ENCODE peak calls at places on chromosomes 7 and 10, in four cellular contexts. F is HS-5, E is neural progenitor cell, T is GM23248. N is an unnamed sample.

GRCh38 chr7:136386876-136387275 is 409.7 kb upstream of the MTPN start:
- DNase-seq in E (no peak), F (no peak), T (no peak), N (no peak)

GRCh38 chr7:120400806-120401455 is 128.0 kb downstream of the KCND2 start:
- DNase-seq in E (no peak), T (no peak), F (no peak), N (no peak)

GRCh38 chr7:69738396-69738889 is 140.2 kb downstream of the AUTS2 start:
- DNase-seq in F (no peak), E (peak; percentile 67), T (no peak), N (no peak)

GRCh38 chr10:14904316-14904732 is 25.7 kb downstream of the SUV39H2 start:
- DNase-seq in F (no peak), T (peak; percentile 64), E (peak; percentile 43), N (peak; percentile 16)

GRCh38 chr10:104045151-104046089 is 40.3 kb downstream of the COL17A1 start:
- DNase-seq in T (peak; percentile 89), E (peak; percentile 88), F (peak; percentile 39), N (no peak)

GRCh38 chr7:108012499-108013430 is 9.8 kb upstream of the LAMB1 start:
- DNase-seq in E (no peak), F (no peak), T (peak; percentile 50), N (no peak)

GRCh38 chr7:2255145-2256139 is 13.4 kb downstream of the NUDT1 start:
- DNase-seq in T (no peak), E (no peak), F (no peak), N (no peak)

GRCh38 chr7:130614449-130614848 is 54.1 kb downstream of the COPG2 start:
- DNase-seq in E (no peak), F (no peak), T (no peak), N (no peak)

GRCh38 chr7:30838008-30838407 is 66.8 kb downstream of the MINDY4 start:
- DNase-seq in E (no peak), F (no peak), T (no peak), N (no peak)

GRCh38 chr7:39750253-39750994 is 127.1 kb downstream of the RALA start:
- DNase-seq in T (no peak), E (no peak), F (no peak), N (no peak)

GRCh38 chr7:17144313-17144712 is 154.1 kb upstream of the AHR start:
- DNase-seq in E (no peak), T (peak; percentile 88), F (peak; percentile 43), N (peak; percentile 10)

GRCh38 chr7:124452176-124452575 is 313.4 kb downstream of the GPR37 start:
- DNase-seq in E (no peak), T (no peak), F (no peak), N (no peak)

GRCh38 chr10:114179148-114179547 is at the start of gene TDRD1:
- DNase-seq in F (no peak), T (no peak), E (no peak), N (no peak)

GRCh38 chr10:3969876-3970666 is 185.1 kb upstream of the KLF6 start:
- DNase-seq in F (no peak), T (no peak), E (no peak), N (no peak)

GRCh38 chr7:130998993-130999602 is 265.1 kb upstream of the KLF14 start:
- DNase-seq in E (no peak), T (no peak), F (no peak), N (no peak)

N was measured in T-helper 1 cell.